ENCODE peak calls at places on chromosome 14, in five cellular contexts. One of them, this sample, is unnamed.

GRCh38 chr14:61560323-61560722 is 135.0 kb upstream of the HIF1A start:
- DNase-seq in esophagus squamous epithelium: no peak
- DNase-seq in adrenal gland: no peak
- DNase-seq in Peyer's patch: no peak
- DNase-seq in HepG2: peak
- DNase-seq in this sample: no peak

GRCh38 chr14:92503756-92504491 is 9.7 kb upstream of the RIN3 start:
- DNase-seq in esophagus squamous epithelium: no peak
- DNase-seq in adrenal gland: peak
- DNase-seq in Peyer's patch: no peak
- DNase-seq in HepG2: peak
- DNase-seq in this sample: no peak

GRCh38 chr14:103393687-103394626 is 8.7 kb downstream of the MARK3 start:
- DNase-seq in esophagus squamous epithelium: no peak
- DNase-seq in adrenal gland: peak
- DNase-seq in Peyer's patch: no peak
- DNase-seq in HepG2: no peak
- DNase-seq in this sample: no peak

GRCh38 chr14:71444030-71444822 is 488.0 kb upstream of the RGS6 start:
- DNase-seq in esophagus squamous epithelium: no peak
- DNase-seq in adrenal gland: no peak
- DNase-seq in Peyer's patch: no peak
- DNase-seq in HepG2: no peak
- DNase-seq in this sample: no peak

GRCh38 chr14:65329911-65330310 is 82.6 kb upstream of the FUT8 start:
- DNase-seq in esophagus squamous epithelium: no peak
- DNase-seq in adrenal gland: no peak
- DNase-seq in Peyer's patch: no peak
- DNase-seq in HepG2: no peak
- DNase-seq in this sample: no peak

GRCh38 chr14:100827140-100827517 is 1.2 kb downstream of the MEG3 start:
- DNase-seq in esophagus squamous epithelium: no peak
- DNase-seq in adrenal gland: no peak
- DNase-seq in Peyer's patch: no peak
- DNase-seq in HepG2: no peak
- DNase-seq in this sample: no peak

GRCh38 chr14:27049611-27050172 is 451.9 kb upstream of the NOVA1 start:
- DNase-seq in esophagus squamous epithelium: no peak
- DNase-seq in adrenal gland: no peak
- DNase-seq in Peyer's patch: no peak
- DNase-seq in HepG2: no peak
- DNase-seq in this sample: no peak

GRCh38 chr14:65354715-65355114 is 57.8 kb upstream of the FUT8 start:
- DNase-seq in esophagus squamous epithelium: no peak
- DNase-seq in adrenal gland: no peak
- DNase-seq in Peyer's patch: no peak
- DNase-seq in HepG2: no peak
- DNase-seq in this sample: no peak

GRCh38 chr14:68718033-68718725 is 74.7 kb downstream of the ZFP36L1 start:
- DNase-seq in esophagus squamous epithelium: no peak
- DNase-seq in adrenal gland: no peak
- DNase-seq in Peyer's patch: no peak
- DNase-seq in HepG2: no peak
- DNase-seq in this sample: no peak

GRCh38 chr14:103552011-103552797 is 10.3 kb downstream of the BAG5 start:
- DNase-seq in esophagus squamous epithelium: no peak
- DNase-seq in adrenal gland: peak
- DNase-seq in Peyer's patch: no peak
- DNase-seq in HepG2: no peak
- DNase-seq in this sample: no peak

GRCh38 chr14:50062438-50063039 is 53.8 kb downstream of the VCPKMT start:
- DNase-seq in esophagus squamous epithelium: peak
- DNase-seq in adrenal gland: peak
- DNase-seq in Peyer's patch: no peak
- DNase-seq in HepG2: peak
- DNase-seq in this sample: peak

GRCh38 chr14:57871487-57872080 is 5.7 kb upstream of the SLC35F4 start:
- DNase-seq in esophagus squamous epithelium: no peak
- DNase-seq in adrenal gland: peak
- DNase-seq in Peyer's patch: no peak
- DNase-seq in HepG2: peak
- DNase-seq in this sample: no peak

GRCh38 chr14:89000007-89000942 is 175.8 kb downstream of the TTC8 start:
- DNase-seq in esophagus squamous epithelium: no peak
- DNase-seq in adrenal gland: peak
- DNase-seq in Peyer's patch: no peak
- DNase-seq in HepG2: peak
- DNase-seq in this sample: no peak

GRCh38 chr14:93078830-93079229 is 36.9 kb downstream of the ITPK1 start:
- DNase-seq in esophagus squamous epithelium: no peak
- DNase-seq in adrenal gland: no peak
- DNase-seq in Peyer's patch: no peak
- DNase-seq in HepG2: no peak
- DNase-seq in this sample: no peak

DNA sequence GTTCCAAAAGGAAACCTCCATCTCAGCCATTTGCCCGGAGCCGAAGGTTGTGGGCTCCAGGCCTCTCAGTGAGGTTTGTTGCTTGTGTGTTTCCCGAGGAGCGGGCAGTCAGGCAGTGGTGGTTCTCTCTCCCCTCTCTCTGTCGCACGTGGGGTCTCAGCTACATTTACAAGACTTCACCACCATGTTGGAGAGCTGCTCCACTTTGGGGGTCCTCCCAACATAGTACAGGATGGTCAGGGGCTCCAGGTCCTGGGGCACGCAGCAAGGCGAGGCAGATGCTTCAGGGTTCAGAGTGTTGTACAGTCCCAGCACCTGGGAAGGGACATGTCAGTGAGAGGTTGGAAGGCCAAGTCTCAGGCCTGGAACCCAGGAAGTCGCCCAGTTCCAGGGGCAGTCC is 22.8 kb downstream of the TGFB3 start:
- DNase-seq in esophagus squamous epithelium: no peak
- DNase-seq in adrenal gland: no peak
- DNase-seq in Peyer's patch: no peak
- DNase-seq in HepG2: no peak
- DNase-seq in this sample: peak
- TF ChIP-seq POLR2A in esophagus squamous epithelium: no peak
- TF ChIP-seq POLR2A in adrenal gland: no peak
- TF ChIP-seq POLR2A in Peyer's patch: no peak
- TF ChIP-seq POLR2A in HepG2: no peak
- TF ChIP-seq POLR2A in this sample: no peak

GRCh38 chr14:76268013-76268376 is 107.9 kb upstream of the ESRRB start:
- DNase-seq in esophagus squamous epithelium: no peak
- DNase-seq in adrenal gland: no peak
- DNase-seq in Peyer's patch: no peak
- DNase-seq in HepG2: no peak
- DNase-seq in this sample: no peak
- H3K4me3 ChIP-seq in esophagus squamous epithelium: peak
- H3K4me3 ChIP-seq in adrenal gland: peak
- H3K4me3 ChIP-seq in Peyer's patch: peak
- H3K4me3 ChIP-seq in HepG2: no peak
- H3K4me3 ChIP-seq in this sample: peak

DNA sequence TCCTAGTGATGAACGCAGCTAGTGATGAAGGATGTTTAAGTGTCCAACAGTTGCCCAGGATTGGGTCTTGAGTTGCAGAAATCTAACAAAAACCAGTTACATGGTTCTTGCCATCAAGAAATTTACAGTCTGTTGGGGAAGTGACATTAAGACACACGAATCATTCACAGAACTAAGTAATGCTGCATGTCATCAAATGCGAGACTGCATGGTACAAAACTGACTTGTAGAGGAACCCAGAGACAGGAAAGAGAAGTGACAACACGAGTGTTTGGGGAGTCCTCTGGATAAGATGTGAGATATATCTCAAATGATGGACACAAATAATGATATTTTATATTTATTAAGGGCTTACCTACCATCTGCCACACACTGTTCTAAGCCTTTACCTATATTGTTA is 6.1 kb upstream of the SYNE3 start:
- DNase-seq in esophagus squamous epithelium: no peak
- DNase-seq in adrenal gland: no peak
- DNase-seq in Peyer's patch: no peak
- DNase-seq in HepG2: no peak
- DNase-seq in this sample: no peak
- H3K27ac ChIP-seq in esophagus squamous epithelium: no peak
- H3K27ac ChIP-seq in adrenal gland: no peak
- H3K27ac ChIP-seq in Peyer's patch: no peak
- H3K27ac ChIP-seq in HepG2: peak
- H3K27ac ChIP-seq in this sample: peak

GRCh38 chr14:21014761-21015190 is 10.1 kb downstream of the NDRG2 start:
- DNase-seq in esophagus squamous epithelium: no peak
- DNase-seq in adrenal gland: peak
- DNase-seq in Peyer's patch: peak
- DNase-seq in HepG2: peak
- DNase-seq in this sample: peak
- TF ChIP-seq POLR2A in esophagus squamous epithelium: no peak
- TF ChIP-seq POLR2A in adrenal gland: no peak
- TF ChIP-seq POLR2A in Peyer's patch: no peak
- TF ChIP-seq POLR2A in HepG2: peak
- TF ChIP-seq POLR2A in this sample: no peak

DNA sequence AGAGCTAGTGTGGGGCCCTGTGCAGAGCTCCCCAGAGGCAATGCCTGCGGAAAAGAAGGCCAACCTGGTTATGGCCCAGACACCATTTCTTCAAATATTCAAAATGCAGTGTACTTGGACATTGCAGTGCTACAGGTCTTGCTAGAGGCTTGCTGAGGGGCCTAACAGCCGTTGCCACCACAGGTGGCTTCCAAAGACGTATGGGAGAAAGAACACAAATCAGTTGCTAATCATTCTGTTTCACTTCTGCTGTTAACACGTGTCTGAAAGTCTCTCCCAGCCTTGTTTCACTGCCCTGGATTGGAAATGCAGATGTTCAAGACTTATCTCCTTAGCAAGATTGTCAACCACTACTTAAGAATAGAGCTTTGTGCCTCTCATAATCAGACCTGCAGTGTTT is 925.9 kb downstream of the GALC start:
- DNase-seq in esophagus squamous epithelium: no peak
- DNase-seq in adrenal gland: no peak
- DNase-seq in Peyer's patch: no peak
- DNase-seq in HepG2: no peak
- DNase-seq in this sample: no peak
- H3K4me3 ChIP-seq in esophagus squamous epithelium: no peak
- H3K4me3 ChIP-seq in adrenal gland: no peak
- H3K4me3 ChIP-seq in Peyer's patch: no peak
- H3K4me3 ChIP-seq in HepG2: no peak
- H3K4me3 ChIP-seq in this sample: no peak

GRCh38 chr14:22602011-22602410 is 3.9 kb downstream of the ABHD4 start:
- DNase-seq in esophagus squamous epithelium: no peak
- DNase-seq in adrenal gland: no peak
- DNase-seq in Peyer's patch: no peak
- DNase-seq in HepG2: no peak
- DNase-seq in this sample: no peak

GRCh38 chr14:22602853-22603252 is 4.8 kb downstream of the ABHD4 start:
- DNase-seq in esophagus squamous epithelium: no peak
- DNase-seq in adrenal gland: no peak
- DNase-seq in Peyer's patch: no peak
- DNase-seq in HepG2: no peak
- DNase-seq in this sample: no peak

GRCh38 chr14:22607291-22607690 is 9.2 kb downstream of the ABHD4 start:
- DNase-seq in esophagus squamous epithelium: no peak
- DNase-seq in adrenal gland: no peak
- DNase-seq in Peyer's patch: no peak
- DNase-seq in HepG2: no peak
- DNase-seq in this sample: no peak

GRCh38 chr14:22610931-22611330 is 12.8 kb downstream of the ABHD4 start:
- DNase-seq in esophagus squamous epithelium: no peak
- DNase-seq in adrenal gland: no peak
- DNase-seq in Peyer's patch: no peak
- DNase-seq in HepG2: no peak
- DNase-seq in this sample: no peak

GRCh38 chr14:22606380-22606779 is 8.3 kb downstream of the ABHD4 start:
- DNase-seq in esophagus squamous epithelium: no peak
- DNase-seq in adrenal gland: no peak
- DNase-seq in Peyer's patch: no peak
- DNase-seq in HepG2: peak
- DNase-seq in this sample: no peak
- H3K27ac ChIP-seq in esophagus squamous epithelium: no peak
- H3K27ac ChIP-seq in adrenal gland: no peak
- H3K27ac ChIP-seq in Peyer's patch: no peak
- H3K27ac ChIP-seq in HepG2: no peak
- H3K27ac ChIP-seq in this sample: no peak

DNA sequence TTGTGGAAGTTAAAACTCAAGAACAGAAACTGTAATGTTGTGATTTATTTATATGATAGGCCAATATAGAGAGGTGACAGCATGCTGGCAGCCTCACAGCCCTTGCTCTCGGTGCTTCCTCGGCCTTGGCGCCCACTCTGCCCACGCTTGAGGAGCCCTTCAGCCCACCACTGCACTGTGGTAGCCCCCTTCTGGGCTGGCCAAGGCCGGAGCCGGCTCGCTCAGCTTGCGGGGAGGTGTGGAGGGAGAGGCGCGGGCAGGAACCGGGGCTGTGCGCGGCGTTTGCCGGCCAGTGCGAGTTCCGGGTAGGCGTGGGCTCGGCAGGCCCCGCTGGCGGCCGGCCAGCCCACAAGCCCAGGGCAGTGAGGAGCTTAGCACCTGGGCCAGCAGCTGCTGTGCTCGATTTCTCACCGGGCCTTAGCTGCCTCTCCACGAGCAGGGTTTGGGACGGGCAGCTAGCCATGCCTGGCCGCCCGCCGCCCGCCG is 65.8 kb upstream of the SLC8A3 start:
- DNase-seq in esophagus squamous epithelium: no peak
- DNase-seq in adrenal gland: peak
- DNase-seq in Peyer's patch: peak
- DNase-seq in HepG2: peak
- DNase-seq in this sample: peak
- TF ChIP-seq POLR2A in esophagus squamous epithelium: no peak
- TF ChIP-seq POLR2A in adrenal gland: no peak
- TF ChIP-seq POLR2A in Peyer's patch: no peak
- TF ChIP-seq POLR2A in HepG2: peak
- TF ChIP-seq POLR2A in this sample: no peak

This sample was measured in spleen.